ENCODE peak calls at places on chromosomes 4 and X, in ten cellular contexts. One of them, this sample, is unnamed.

GRCh38 chr4:167290684-167291083 is 56.4 kb upstream of the SPOCK3 start:
- DNase-seq in A549: peak; percentile 15
- DNase-seq in right lobe of liver: no peak
- DNase-seq in NB4: peak; percentile 2
- DNase-seq in tibial nerve: no peak
- DNase-seq in transverse colon: no peak
- DNase-seq in stomach: no peak
- DNase-seq in IMR-90: no peak
- DNase-seq in heart left ventricle: no peak
- DNase-seq in esophagus muscularis mucosa: no peak
- DNase-seq in this sample: no peak

GRCh38 chrX:119692241-119693031 is 532 bp downstream of the SEPTIN6 start:
- DNase-seq in A549: peak; percentile 37
- DNase-seq in right lobe of liver: peak; percentile 78
- DNase-seq in NB4: peak; percentile 73
- DNase-seq in tibial nerve: no peak
- DNase-seq in transverse colon: peak; percentile 47
- DNase-seq in stomach: peak; percentile 44
- DNase-seq in IMR-90: peak; percentile 48
- DNase-seq in heart left ventricle: peak; percentile 27
- DNase-seq in esophagus muscularis mucosa: no peak
- DNase-seq in this sample: no peak

GRCh38 chrX:149721778-149722177 is 9.9 kb downstream of the MAGEA11 start:
- DNase-seq in A549: no peak
- DNase-seq in right lobe of liver: no peak
- DNase-seq in NB4: no peak
- DNase-seq in tibial nerve: no peak
- DNase-seq in transverse colon: peak; percentile 4
- DNase-seq in stomach: no peak
- DNase-seq in IMR-90: no peak
- DNase-seq in heart left ventricle: no peak
- DNase-seq in esophagus muscularis mucosa: no peak
- DNase-seq in this sample: no peak

GRCh38 chr4:10688022-10688421 is 3.5 kb upstream of the CLNK start:
- DNase-seq in A549: no peak
- DNase-seq in right lobe of liver: no peak
- DNase-seq in NB4: no peak
- DNase-seq in tibial nerve: no peak
- DNase-seq in transverse colon: no peak
- DNase-seq in stomach: no peak
- DNase-seq in IMR-90: no peak
- DNase-seq in heart left ventricle: no peak
- DNase-seq in esophagus muscularis mucosa: no peak
- DNase-seq in this sample: no peak

GRCh38 chr4:141731481-141731880 is 95.1 kb downstream of the IL15 start:
- DNase-seq in A549: no peak
- DNase-seq in right lobe of liver: no peak
- DNase-seq in NB4: no peak
- DNase-seq in tibial nerve: no peak
- DNase-seq in transverse colon: no peak
- DNase-seq in stomach: no peak
- DNase-seq in IMR-90: peak; percentile 41
- DNase-seq in heart left ventricle: no peak
- DNase-seq in esophagus muscularis mucosa: no peak
- DNase-seq in this sample: no peak

GRCh38 chrX:107659768-107660167 is 31.5 kb downstream of the PRPS1 start:
- DNase-seq in A549: peak; percentile 47
- DNase-seq in right lobe of liver: no peak
- DNase-seq in NB4: peak; percentile 57
- DNase-seq in tibial nerve: no peak
- DNase-seq in transverse colon: no peak
- DNase-seq in stomach: no peak
- DNase-seq in IMR-90: peak; percentile 64
- DNase-seq in heart left ventricle: no peak
- DNase-seq in esophagus muscularis mucosa: no peak
- DNase-seq in this sample: no peak

GRCh38 chr4:26311633-26312032 is 9.2 kb upstream of the RBPJ start:
- DNase-seq in A549: no peak
- DNase-seq in right lobe of liver: no peak
- DNase-seq in NB4: no peak
- DNase-seq in tibial nerve: no peak
- DNase-seq in transverse colon: no peak
- DNase-seq in stomach: no peak
- DNase-seq in IMR-90: no peak
- DNase-seq in heart left ventricle: no peak
- DNase-seq in esophagus muscularis mucosa: no peak
- DNase-seq in this sample: no peak

GRCh38 chr4:87030606-87031441 is 96.0 kb downstream of the AFF1 start:
- DNase-seq in A549: no peak
- DNase-seq in right lobe of liver: no peak
- DNase-seq in NB4: peak; percentile 28
- DNase-seq in tibial nerve: no peak
- DNase-seq in transverse colon: no peak
- DNase-seq in stomach: no peak
- DNase-seq in IMR-90: peak; percentile 33
- DNase-seq in heart left ventricle: no peak
- DNase-seq in esophagus muscularis mucosa: peak; percentile 79
- DNase-seq in this sample: no peak

GRCh38 chr4:19675172-19675811 is 576.4 kb upstream of the SLIT2 start:
- DNase-seq in A549: no peak
- DNase-seq in right lobe of liver: no peak
- DNase-seq in NB4: no peak
- DNase-seq in tibial nerve: no peak
- DNase-seq in transverse colon: no peak
- DNase-seq in stomach: no peak
- DNase-seq in IMR-90: peak; percentile 49
- DNase-seq in heart left ventricle: peak; percentile 12
- DNase-seq in esophagus muscularis mucosa: no peak
- DNase-seq in this sample: no peak

GRCh38 chrX:33434256-33435092 is 223.1 kb upstream of the DMD start:
- DNase-seq in A549: peak; percentile 39
- DNase-seq in right lobe of liver: peak; percentile 48
- DNase-seq in NB4: peak; percentile 52
- DNase-seq in tibial nerve: peak; percentile 21
- DNase-seq in transverse colon: peak; percentile 43
- DNase-seq in stomach: peak; percentile 60
- DNase-seq in IMR-90: peak; percentile 37
- DNase-seq in heart left ventricle: peak; percentile 13
- DNase-seq in esophagus muscularis mucosa: no peak
- DNase-seq in this sample: peak; percentile 51

GRCh38 chr4:99811850-99812249 is 4.8 kb upstream of the DAPP1 start:
- DNase-seq in A549: peak; percentile 21
- DNase-seq in right lobe of liver: no peak
- DNase-seq in NB4: peak; percentile 75
- DNase-seq in tibial nerve: no peak
- DNase-seq in transverse colon: peak; percentile 45
- DNase-seq in stomach: no peak
- DNase-seq in IMR-90: peak; percentile 20
- DNase-seq in heart left ventricle: no peak
- DNase-seq in esophagus muscularis mucosa: no peak
- DNase-seq in this sample: no peak

GRCh38 chrX:265502-265901 is 15.7 kb upstream of the PLCXD1 start:
- DNase-seq in A549: no peak
- DNase-seq in right lobe of liver: peak; percentile 25
- DNase-seq in NB4: no peak
- DNase-seq in tibial nerve: no peak
- DNase-seq in transverse colon: no peak
- DNase-seq in stomach: peak; percentile 13
- DNase-seq in IMR-90: no peak
- DNase-seq in heart left ventricle: no peak
- DNase-seq in esophagus muscularis mucosa: no peak
- DNase-seq in this sample: no peak

DNA sequence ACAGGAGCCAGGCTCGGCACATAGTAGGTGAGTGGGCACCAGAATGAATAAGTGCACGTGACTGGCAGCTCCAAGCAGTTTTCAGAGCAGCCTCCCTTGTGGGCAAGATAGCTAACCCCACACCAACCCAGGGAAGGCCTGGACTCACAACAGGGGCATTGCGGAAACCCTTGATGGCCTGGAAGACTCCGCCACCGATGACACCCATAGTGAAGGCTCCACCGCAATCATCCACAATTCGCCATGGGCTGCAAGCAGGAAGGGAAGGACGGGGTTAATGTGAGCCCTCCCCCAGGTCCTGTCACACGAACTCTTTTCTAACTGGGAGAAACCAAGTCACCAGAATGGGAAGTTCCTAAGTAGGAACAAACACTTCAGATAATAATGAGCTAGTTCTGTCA is 957 bp downstream of the TIMM17B start:
- DNase-seq in A549: no peak
- DNase-seq in right lobe of liver: no peak
- DNase-seq in NB4: peak; percentile 71
- DNase-seq in tibial nerve: no peak
- DNase-seq in transverse colon: no peak
- DNase-seq in stomach: no peak
- DNase-seq in IMR-90: no peak
- DNase-seq in heart left ventricle: no peak
- DNase-seq in esophagus muscularis mucosa: no peak
- DNase-seq in this sample: no peak
- H3K4me3 ChIP-seq in A549: peak overlapping the region; percentile 87
- H3K4me3 ChIP-seq in right lobe of liver: peak overlapping the region; percentile 66
- H3K4me3 ChIP-seq in NB4: peak overlapping the region; percentile 66
- H3K4me3 ChIP-seq in tibial nerve: peak overlapping the region; percentile 66
- H3K4me3 ChIP-seq in transverse colon: peak overlapping the region; percentile 56
- H3K4me3 ChIP-seq in stomach: peak overlapping the region; percentile 58
- H3K4me3 ChIP-seq in IMR-90: peak overlapping the region; percentile 78
- H3K4me3 ChIP-seq in heart left ventricle: peak overlapping the region; percentile 78
- H3K4me3 ChIP-seq in esophagus muscularis mucosa: peak overlapping the region; percentile 60
- H3K4me3 ChIP-seq in this sample: peak overlapping the region; percentile 78

DNA sequence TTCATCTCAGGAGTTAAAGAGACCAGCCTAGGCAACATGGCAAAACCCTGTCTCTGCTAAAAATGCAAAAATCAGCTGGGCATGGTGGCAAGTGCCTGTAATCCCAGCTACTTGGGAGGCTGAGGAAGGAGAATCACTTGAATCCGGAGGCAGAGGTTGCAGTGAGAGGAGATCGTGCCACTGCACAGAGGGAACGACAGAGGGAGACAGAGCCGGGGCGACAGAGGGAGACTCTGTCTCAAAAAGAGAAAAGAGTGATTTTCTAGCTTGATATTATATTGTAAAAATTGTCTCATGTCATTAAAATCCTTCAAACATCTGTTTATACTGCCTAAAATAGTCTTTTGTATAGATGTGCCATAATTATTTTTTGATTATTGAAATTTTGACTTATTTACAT is 225.4 kb upstream of the AGA start:
- DNase-seq in A549: peak; percentile 29
- DNase-seq in right lobe of liver: no peak
- DNase-seq in NB4: no peak
- DNase-seq in tibial nerve: no peak
- DNase-seq in transverse colon: no peak
- DNase-seq in stomach: no peak
- DNase-seq in IMR-90: no peak
- DNase-seq in heart left ventricle: no peak
- DNase-seq in esophagus muscularis mucosa: no peak
- DNase-seq in this sample: no peak
- TF ChIP-seq CTCF in A549: peak; percentile 44
- TF ChIP-seq CTCF in right lobe of liver: peak; percentile 39
- TF ChIP-seq CTCF in NB4: no peak
- TF ChIP-seq CTCF in tibial nerve: no peak
- TF ChIP-seq CTCF in transverse colon: peak; percentile 40
- TF ChIP-seq CTCF in stomach: no peak
- TF ChIP-seq CTCF in IMR-90: no peak
- TF ChIP-seq CTCF in heart left ventricle: peak; percentile 10
- TF ChIP-seq CTCF in esophagus muscularis mucosa: no peak
- TF ChIP-seq CTCF in this sample: no peak

DNA sequence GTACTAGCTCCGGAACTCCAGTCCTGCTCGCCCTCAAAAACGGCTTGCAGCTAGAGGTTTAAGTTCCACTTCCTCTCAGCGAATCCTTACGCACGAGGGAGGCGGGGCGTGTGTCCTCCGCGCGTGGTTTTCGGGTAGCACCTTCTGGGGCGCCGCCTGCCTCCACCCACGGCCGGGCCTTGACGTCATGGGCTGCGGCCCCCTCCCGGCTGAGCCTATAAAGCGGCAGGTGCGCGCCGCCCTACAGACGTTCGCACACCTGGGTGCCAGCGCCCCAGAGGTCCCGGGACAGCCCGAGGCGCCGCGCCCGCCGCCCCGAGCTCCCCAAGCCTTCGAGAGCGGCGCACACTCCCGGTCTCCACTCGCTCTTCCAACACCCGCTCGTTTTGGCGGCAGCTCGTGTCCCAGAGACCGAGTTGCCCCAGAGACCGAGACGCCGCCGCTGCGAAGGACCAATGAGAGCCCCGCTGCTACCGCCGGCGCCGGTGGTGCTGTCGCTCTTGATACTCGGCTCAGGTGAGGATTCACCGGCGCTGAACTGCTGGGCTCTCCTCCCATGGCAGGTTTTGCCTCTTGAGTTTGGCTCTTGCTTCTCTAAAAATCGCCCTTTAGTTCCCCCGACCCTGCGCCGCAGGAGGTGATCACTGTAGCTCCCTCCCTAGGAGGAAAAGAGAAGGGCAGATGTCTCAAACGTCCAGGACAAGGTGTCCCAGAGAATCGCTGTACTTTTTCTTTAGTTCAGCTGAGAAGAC is at the start of gene AREG:
- DNase-seq in A549: peak; percentile 88
- DNase-seq in right lobe of liver: peak; percentile 72
- DNase-seq in NB4: peak; percentile 5
- DNase-seq in tibial nerve: peak; percentile 40
- DNase-seq in transverse colon: peak; percentile 94
- DNase-seq in stomach: peak; percentile 90
- DNase-seq in IMR-90: peak; percentile 41
- DNase-seq in heart left ventricle: peak; percentile 63
- DNase-seq in esophagus muscularis mucosa: peak; percentile 94
- DNase-seq in this sample: peak; percentile 72
- TF ChIP-seq POLR2A in A549: peak; percentile 57
- TF ChIP-seq POLR2A in right lobe of liver: peak; percentile 74
- TF ChIP-seq POLR2A in NB4: no peak
- TF ChIP-seq POLR2A in tibial nerve: peak; percentile 38
- TF ChIP-seq POLR2A in transverse colon: peak; percentile 94
- TF ChIP-seq POLR2A in stomach: peak; percentile 88
- TF ChIP-seq POLR2A in IMR-90: no peak
- TF ChIP-seq POLR2A in heart left ventricle: peak; percentile 66
- TF ChIP-seq POLR2A in esophagus muscularis mucosa: no peak
- TF ChIP-seq POLR2A in this sample: peak; percentile 75

GRCh38 chr4:78923459-78924312 is 15.6 kb downstream of the PAQR3 start:
- DNase-seq in A549: peak; percentile 4
- DNase-seq in right lobe of liver: no peak
- DNase-seq in NB4: peak; percentile 10
- DNase-seq in tibial nerve: no peak
- DNase-seq in transverse colon: no peak
- DNase-seq in stomach: no peak
- DNase-seq in IMR-90: no peak
- DNase-seq in heart left ventricle: no peak
- DNase-seq in esophagus muscularis mucosa: no peak
- DNase-seq in this sample: no peak

GRCh38 chr4:78922207-78922606 is 17.0 kb downstream of the PAQR3 start:
- DNase-seq in A549: no peak
- DNase-seq in right lobe of liver: no peak
- DNase-seq in NB4: no peak
- DNase-seq in tibial nerve: no peak
- DNase-seq in transverse colon: no peak
- DNase-seq in stomach: no peak
- DNase-seq in IMR-90: peak; percentile 83
- DNase-seq in heart left ventricle: no peak
- DNase-seq in esophagus muscularis mucosa: no peak
- DNase-seq in this sample: no peak

GRCh38 chr4:78928835-78929234 is 10.4 kb downstream of the PAQR3 start:
- DNase-seq in A549: no peak
- DNase-seq in right lobe of liver: no peak
- DNase-seq in NB4: no peak
- DNase-seq in tibial nerve: no peak
- DNase-seq in transverse colon: no peak
- DNase-seq in stomach: no peak
- DNase-seq in IMR-90: no peak
- DNase-seq in heart left ventricle: no peak
- DNase-seq in esophagus muscularis mucosa: no peak
- DNase-seq in this sample: no peak

GRCh38 chr4:78926825-78927224 is 12.4 kb downstream of the PAQR3 start:
- DNase-seq in A549: no peak
- DNase-seq in right lobe of liver: no peak
- DNase-seq in NB4: no peak
- DNase-seq in tibial nerve: no peak
- DNase-seq in transverse colon: no peak
- DNase-seq in stomach: no peak
- DNase-seq in IMR-90: no peak
- DNase-seq in heart left ventricle: no peak
- DNase-seq in esophagus muscularis mucosa: no peak
- DNase-seq in this sample: no peak
- H3K4me3 ChIP-seq in A549: no peak overlapping the region
- H3K4me3 ChIP-seq in right lobe of liver: no peak overlapping the region
- H3K4me3 ChIP-seq in NB4: no peak overlapping the region
- H3K4me3 ChIP-seq in tibial nerve: no peak overlapping the region
- H3K4me3 ChIP-seq in transverse colon: no peak overlapping the region
- H3K4me3 ChIP-seq in stomach: no peak overlapping the region
- H3K4me3 ChIP-seq in IMR-90: no peak overlapping the region
- H3K4me3 ChIP-seq in heart left ventricle: no peak overlapping the region
- H3K4me3 ChIP-seq in esophagus muscularis mucosa: no peak overlapping the region
- H3K4me3 ChIP-seq in this sample: no peak overlapping the region